ENCODE peak calls at places on chromosomes 7 and 10, in four cellular contexts. One of them, this sample, is unnamed.

GRCh38 chr10:91762878-91763277 is 35.3 kb upstream of the TNKS2 start:
- DNase-seq in cardiac fibroblast: no peak
- DNase-seq in aorta: no peak
- DNase-seq in Peyer's patch: no peak
- DNase-seq in this sample: no peak

GRCh38 chr10:123522702-123523312 is 143.3 kb upstream of the GPR26 start:
- DNase-seq in cardiac fibroblast: no peak
- DNase-seq in aorta: no peak
- DNase-seq in Peyer's patch: no peak
- DNase-seq in this sample: no peak

GRCh38 chr7:130942211-130942964 is 208.4 kb upstream of the KLF14 start:
- DNase-seq in cardiac fibroblast: peak
- DNase-seq in aorta: no peak
- DNase-seq in Peyer's patch: peak
- DNase-seq in this sample: no peak

GRCh38 chr7:55898287-55898686 is 11.0 kb downstream of the ZNF713 start:
- DNase-seq in cardiac fibroblast: no peak
- DNase-seq in aorta: no peak
- DNase-seq in Peyer's patch: no peak
- DNase-seq in this sample: no peak

GRCh38 chr10:14326581-14326980 is 4.1 kb downstream of the FRMD4A start:
- DNase-seq in cardiac fibroblast: no peak
- DNase-seq in aorta: no peak
- DNase-seq in Peyer's patch: no peak
- DNase-seq in this sample: no peak

GRCh38 chr7:156932006-156932405 is 17.5 kb upstream of the NOM1 start:
- DNase-seq in cardiac fibroblast: peak
- DNase-seq in aorta: no peak
- DNase-seq in Peyer's patch: no peak
- DNase-seq in this sample: no peak

GRCh38 chr7:101728888-101729883 is 88.2 kb upstream of the CUX1 start:
- DNase-seq in cardiac fibroblast: peak
- DNase-seq in aorta: no peak
- DNase-seq in Peyer's patch: peak
- DNase-seq in this sample: no peak

GRCh38 chr7:151255390-151255789 is 6.9 kb upstream of the SMARCD3 start:
- DNase-seq in cardiac fibroblast: no peak
- DNase-seq in aorta: no peak
- DNase-seq in Peyer's patch: no peak
- DNase-seq in this sample: no peak

GRCh38 chr10:60717852-60718251 is 60.4 kb upstream of the CDK1 start:
- DNase-seq in cardiac fibroblast: no peak
- DNase-seq in aorta: no peak
- DNase-seq in Peyer's patch: no peak
- DNase-seq in this sample: no peak

GRCh38 chr7:136036336-136036735 is 59.2 kb upstream of the MTPN start:
- DNase-seq in cardiac fibroblast: no peak
- DNase-seq in aorta: no peak
- DNase-seq in Peyer's patch: no peak
- DNase-seq in this sample: no peak

GRCh38 chr10:45379303-45379726 is 5.3 kb downstream of the ALOX5 start:
- DNase-seq in cardiac fibroblast: no peak
- DNase-seq in aorta: peak
- DNase-seq in Peyer's patch: no peak
- DNase-seq in this sample: no peak

GRCh38 chr10:104873161-104873560 is 232.1 kb downstream of the SORCS3 start:
- DNase-seq in cardiac fibroblast: no peak
- DNase-seq in aorta: no peak
- DNase-seq in Peyer's patch: no peak
- DNase-seq in this sample: no peak

GRCh38 chr7:64625114-64626082 is 40.5 kb upstream of the ZNF107 start:
- DNase-seq in cardiac fibroblast: no peak
- DNase-seq in aorta: no peak
- DNase-seq in Peyer's patch: no peak
- DNase-seq in this sample: no peak

GRCh38 chr7:67489881-67490280 is 493.2 kb downstream of the TYW1 start:
- DNase-seq in cardiac fibroblast: no peak
- DNase-seq in aorta: no peak
- DNase-seq in Peyer's patch: no peak
- DNase-seq in this sample: no peak

GRCh38 chr7:92699560-92699959 is 109.4 kb upstream of the FAM133B start:
- DNase-seq in cardiac fibroblast: no peak
- DNase-seq in aorta: no peak
- DNase-seq in Peyer's patch: no peak
- DNase-seq in this sample: no peak

GRCh38 chr10:131048595-131048994 is 262.9 kb downstream of the TCERG1L start:
- DNase-seq in cardiac fibroblast: no peak
- DNase-seq in aorta: no peak
- DNase-seq in Peyer's patch: no peak
- DNase-seq in this sample: no peak

GRCh38 chr7:110612680-110613079 is 478.2 kb upstream of the LRRN3 start:
- DNase-seq in cardiac fibroblast: no peak
- DNase-seq in aorta: no peak
- DNase-seq in Peyer's patch: no peak
- DNase-seq in this sample: no peak

GRCh38 chr10:112564337-112564736 is 117.3 kb downstream of the VTI1A start:
- DNase-seq in cardiac fibroblast: no peak
- DNase-seq in aorta: no peak
- DNase-seq in Peyer's patch: no peak
- DNase-seq in this sample: no peak

GRCh38 chr7:51242881-51243518 is 73.6 kb downstream of the COBL start:
- DNase-seq in cardiac fibroblast: no peak
- DNase-seq in aorta: no peak
- DNase-seq in Peyer's patch: peak
- DNase-seq in this sample: no peak

GRCh38 chr10:15168296-15168780 is at the start of gene NMT2:
- DNase-seq in cardiac fibroblast: no peak
- DNase-seq in aorta: peak
- DNase-seq in Peyer's patch: peak
- DNase-seq in this sample: peak

GRCh38 chr10:27744478-27745379 is 890 bp downstream of the MKX start:
- DNase-seq in cardiac fibroblast: peak
- DNase-seq in aorta: peak
- DNase-seq in Peyer's patch: peak
- DNase-seq in this sample: peak

GRCh38 chr7:121323934-121324333 is 4.9 kb upstream of the WNT16 start:
- DNase-seq in cardiac fibroblast: no peak
- DNase-seq in aorta: no peak
- DNase-seq in Peyer's patch: no peak
- DNase-seq in this sample: no peak

GRCh38 chr7:88306590-88307048 is at the start of gene STEAP4:
- DNase-seq in cardiac fibroblast: peak
- DNase-seq in aorta: peak
- DNase-seq in Peyer's patch: peak
- DNase-seq in this sample: no peak

GRCh38 chr10:9069136-9069535 is 1014.6 kb downstream of the GATA3 start:
- DNase-seq in cardiac fibroblast: no peak
- DNase-seq in aorta: no peak
- DNase-seq in Peyer's patch: no peak
- DNase-seq in this sample: no peak

GRCh38 chr10:17643339-17643754 is 604 bp upstream of the STAM start:
- DNase-seq in cardiac fibroblast: peak
- DNase-seq in aorta: peak
- DNase-seq in Peyer's patch: peak
- DNase-seq in this sample: peak

GRCh38 chr10:59971915-59972314 is 65.6 kb upstream of the CCDC6 start:
- DNase-seq in cardiac fibroblast: peak
- DNase-seq in aorta: no peak
- DNase-seq in Peyer's patch: no peak
- DNase-seq in this sample: no peak

GRCh38 chr7:28778781-28779180 is 179.3 kb downstream of the TRIL start:
- DNase-seq in cardiac fibroblast: peak
- DNase-seq in aorta: no peak
- DNase-seq in Peyer's patch: no peak
- DNase-seq in this sample: no peak

This sample was measured in T-helper 17 cell.